ENCODE peak calls at places on chromosomes 6 and 20, in five cellular contexts. H is neuronal stem cell, I is H9, J is H1, X is trophoblast cell. Q is an unnamed sample.

GRCh38 chr6:122144229-122144628 is 255.2 kb upstream of the HSF2 start:
- DNase-seq in H (no peak), I (no peak), J (no peak), X (no peak), Q (no peak)

GRCh38 chr6:34414999-34415858 is 10.6 kb downstream of the RPS10 start:
- DNase-seq in H (no peak), I (no peak), J (no peak), X (peak; percentile 70), Q (peak; percentile 54)

GRCh38 chr6:435442-436307 is 44.1 kb downstream of the IRF4 start:
- DNase-seq in H (no peak), I (no peak), J (no peak), X (no peak), Q (no peak)

GRCh38 chr6:79810878-79811277 is 136.5 kb downstream of the ELOVL4 start:
- DNase-seq in H (peak; percentile 35), I (no peak), J (no peak), X (no peak), Q (no peak)

GRCh38 chr6:135557582-135557981 is 60.0 kb upstream of the AHI1 start:
- DNase-seq in H (no peak), I (no peak), J (no peak), X (no peak), Q (no peak)

GRCh38 chr20:37907677-37908397 is 4.9 kb downstream of the VSTM2L start:
- DNase-seq in H (no peak), I (peak; percentile 53), J (no peak), X (peak; percentile 87), Q (no peak)

GRCh38 chr6:1970151-1970561 is 275.2 kb downstream of the GMDS start:
- DNase-seq in H (no peak), I (no peak), J (no peak), X (peak; percentile 64), Q (peak; percentile 12)

GRCh38 chr20:51019598-51020592 is 3.0 kb downstream of the KCNG1 start:
- DNase-seq in H (no peak), I (no peak), J (no peak), X (no peak), Q (no peak)

GRCh38 chr6:21740719-21741118 is 147.2 kb downstream of the SOX4 start:
- DNase-seq in H (no peak), I (no peak), J (no peak), X (no peak), Q (peak; percentile 30)

GRCh38 chr6:66605971-66606370 is 898.9 kb upstream of the EYS start:
- DNase-seq in H (no peak), I (no peak), J (no peak), X (no peak), Q (peak; percentile 67)

GRCh38 chr6:102085257-102085656 is 691.7 kb downstream of the GRIK2 start:
- DNase-seq in H (no peak), I (no peak), J (no peak), X (no peak), Q (peak; percentile 44)

GRCh38 chr20:41553142-41553879 is 64.9 kb downstream of the CHD6 start:
- DNase-seq in H (no peak), I (no peak), J (no peak), X (peak; percentile 13), Q (no peak)

GRCh38 chr20:50153153-50153499 is 397 bp downstream of the PEDS1 start:
- DNase-seq in H (no peak), I (no peak), J (no peak), X (peak; percentile 66), Q (no peak)

GRCh38 chr20:23019403-23019802 is 15.7 kb upstream of the SSTR4 start:
- DNase-seq in H (no peak), I (no peak), J (no peak), X (no peak), Q (no peak)
- H3K4me2 ChIP-seq in H (no peak overlapping the region), I (no peak overlapping the region), J (no peak overlapping the region), X (no peak overlapping the region), Q (no peak overlapping the region)

DNA sequence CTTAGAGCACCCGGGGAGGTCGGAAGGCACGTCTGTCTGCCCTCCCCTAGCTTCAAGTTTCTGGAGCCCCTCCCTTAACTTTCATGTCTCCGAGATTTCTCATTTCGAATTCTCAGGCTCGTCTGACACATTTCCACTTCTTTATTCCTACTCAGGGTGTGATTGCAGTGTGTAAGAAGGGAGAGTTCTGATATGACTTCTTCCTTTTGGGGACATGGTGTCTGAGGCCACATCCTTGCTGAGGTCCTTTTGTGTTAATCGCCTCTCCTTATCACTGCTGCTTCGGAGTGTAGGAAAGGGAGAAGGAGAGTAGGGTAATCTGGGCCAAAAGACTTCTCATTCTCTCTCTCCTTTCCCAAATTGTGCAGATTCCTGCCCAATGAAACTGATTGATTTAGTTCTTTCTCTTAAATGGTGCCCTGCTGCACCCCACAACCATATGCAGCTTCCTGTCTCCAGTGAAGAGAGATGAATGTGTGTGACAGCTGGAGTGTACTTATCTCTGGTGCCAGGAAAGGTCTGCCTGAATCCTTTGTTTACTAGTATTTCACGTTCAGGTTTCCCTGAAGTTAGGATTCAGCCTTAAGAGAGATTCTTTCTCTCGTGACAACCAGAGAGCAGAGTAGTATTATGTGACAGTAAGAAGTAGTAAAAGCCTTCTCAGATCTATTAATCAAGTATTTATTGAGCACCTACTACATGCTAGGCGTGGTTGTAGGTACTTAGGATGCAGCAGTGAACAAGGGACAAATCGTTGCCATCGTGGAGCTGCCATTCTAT is 735 bp downstream of the KIFC1 start:
- DNase-seq in H (no peak), I (no peak), J (no peak), X (peak; percentile 13), Q (peak; percentile 62)
- H3K9ac ChIP-seq in H (peak overlapping the region; percentile 98), I (peak overlapping the region; percentile 84), J (peak overlapping the region; percentile 49), X (peak overlapping the region; percentile 83), Q (peak overlapping the region; percentile 86)

DNA sequence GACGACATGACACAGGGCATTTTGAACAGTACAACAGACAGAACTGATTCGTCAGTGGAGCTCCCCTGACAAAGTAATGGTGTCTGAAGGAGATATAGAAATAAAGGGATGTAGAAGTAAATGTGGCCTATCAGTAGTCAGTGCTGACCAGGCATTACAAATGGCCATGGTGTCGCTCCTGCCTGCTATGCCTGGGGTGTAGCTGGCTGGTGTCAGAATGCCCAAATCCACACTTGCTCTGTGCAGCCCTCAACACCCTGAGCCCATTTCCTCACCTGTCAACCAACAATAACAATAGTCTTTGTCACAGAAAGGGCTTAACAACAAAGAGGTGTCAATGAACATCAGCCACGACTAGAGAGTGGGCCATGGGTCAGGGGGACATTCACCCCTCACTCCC is 53.2 kb downstream of the MAP3K5 start:
- DNase-seq in H (no peak), I (no peak), J (no peak), X (no peak), Q (no peak)
- H2AK5ac ChIP-seq in H (no peak overlapping the region), I (no peak overlapping the region), J (peak overlapping the region; percentile 11), X (no peak overlapping the region), Q (no peak overlapping the region)

GRCh38 chr20:17664025-17664638 is 17.9 kb downstream of the RRBP1 start:
- DNase-seq in H (no peak), I (no peak), J (no peak), X (no peak), Q (no peak)
- H3K4me2 ChIP-seq in H (no peak overlapping the region), I (no peak overlapping the region), J (no peak overlapping the region), X (no peak overlapping the region), Q (no peak overlapping the region)

GRCh38 chr6:16725145-16725864 is 36.0 kb downstream of the ATXN1 start:
- DNase-seq in H (no peak), I (no peak), J (no peak), X (peak; percentile 49), Q (peak; percentile 96)
- H3K9ac ChIP-seq in H (no peak overlapping the region), I (no peak overlapping the region), J (no peak overlapping the region), X (no peak overlapping the region), Q (peak overlapping the region; percentile 76)

GRCh38 chr6:37636801-37637561 is 60.7 kb downstream of the MDGA1 start:
- DNase-seq in H (no peak), I (no peak), J (no peak), X (no peak), Q (no peak)

GRCh38 chr6:37636112-37636511 is 61.6 kb downstream of the MDGA1 start:
- DNase-seq in H (no peak), I (no peak), J (no peak), X (no peak), Q (no peak)

GRCh38 chr6:37635319-37635718 is 62.4 kb downstream of the MDGA1 start:
- DNase-seq in H (no peak), I (no peak), J (no peak), X (no peak), Q (no peak)

GRCh38 chr6:37638414-37639079 is 59.1 kb downstream of the MDGA1 start:
- DNase-seq in H (no peak), I (no peak), J (no peak), X (no peak), Q (peak; percentile 32)

GRCh38 chr6:37637562-37638413 is 59.9 kb downstream of the MDGA1 start:
- DNase-seq in H (no peak), I (no peak), J (no peak), X (no peak), Q (no peak)
- H2AK5ac ChIP-seq in H (peak overlapping the region; percentile 11), I (no peak overlapping the region), J (no peak overlapping the region), X (no peak overlapping the region), Q (no peak overlapping the region)

GRCh38 chr6:105714846-105715245 is 312.0 kb upstream of the PREP start:
- DNase-seq in H (no peak), I (no peak), J (no peak), X (no peak), Q (no peak)
- H3K4me2 ChIP-seq in H (no peak overlapping the region), I (no peak overlapping the region), J (no peak overlapping the region), X (no peak overlapping the region), Q (no peak overlapping the region)

DNA sequence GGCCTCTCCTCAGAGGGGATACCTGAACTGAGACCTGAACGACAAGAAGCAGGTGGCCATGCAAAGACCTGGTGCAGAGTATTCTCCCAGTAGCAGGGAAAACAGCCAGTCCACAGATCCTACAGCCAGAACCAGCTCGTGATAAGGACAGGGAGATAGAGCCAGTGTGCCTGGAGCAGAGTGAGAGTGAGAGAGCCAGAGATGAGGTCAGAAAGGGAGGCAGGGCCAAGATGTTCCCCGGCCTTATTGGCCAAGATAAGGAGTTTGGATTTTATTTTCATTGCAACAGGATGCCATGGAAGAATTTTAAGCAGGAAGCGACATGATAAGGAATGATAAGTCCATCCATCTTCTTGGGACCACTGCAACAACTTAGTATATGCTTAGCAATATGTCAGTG is 111.8 kb downstream of the UBE3D start:
- DNase-seq in H (no peak), I (no peak), J (no peak), X (no peak), Q (no peak)
- H3K9ac ChIP-seq in H (no peak overlapping the region), I (no peak overlapping the region), J (no peak overlapping the region), X (no peak overlapping the region), Q (no peak overlapping the region)

Q was measured in mesenchymal stem cell.